ENCODE peak calls at places on chromosomes 13 and 19, in seven cellular contexts. Z is tibial nerve, H is HFF-Myc, J is mucosa of descending colon, Q is psoas muscle, V is BJ, M is ascending aorta. W is an unnamed sample.

GRCh38 chr19:1825909-1826556 is 14.0 kb upstream of the ATP8B3 start:
- DNase-seq in Z (peak; percentile 79), V (no peak), M (peak; percentile 83), H (no peak), J (peak; percentile 82), Q (peak; percentile 75), W (no peak)

GRCh38 chr19:57812201-57812600 is 2.5 kb downstream of the ZNF552 start:
- DNase-seq in H (no peak), V (no peak), Q (no peak), Z (no peak), M (no peak), J (no peak), W (no peak)

GRCh38 chr19:36125557-36125956 is 10.3 kb downstream of the TBCB start:
- DNase-seq in M (no peak), J (no peak), Z (no peak), V (no peak), Q (no peak), H (no peak), W (no peak)

GRCh38 chr19:48290923-48291700 is 21.2 kb downstream of the ZNF114 start:
- DNase-seq in M (peak; percentile 86), Q (peak; percentile 87), V (no peak), H (no peak), J (peak; percentile 80), Z (peak; percentile 69), W (peak; percentile 40)

GRCh38 chr13:111280666-111281577 is 39.5 kb upstream of the TEX29 start:
- DNase-seq in Z (no peak), Q (no peak), H (no peak), M (peak; percentile 63), V (peak; percentile 26), J (no peak), W (no peak)

GRCh38 chr19:48900477-48901452 is 653 bp downstream of the NUCB1 start:
- DNase-seq in Z (no peak), Q (no peak), M (no peak), J (no peak), H (no peak), V (no peak), W (no peak)

GRCh38 chr13:34161829-34162544 is 344.0 kb downstream of the RFC3 start:
- DNase-seq in H (peak; percentile 40), M (no peak), V (peak; percentile 82), Z (no peak), Q (no peak), J (no peak), W (no peak)

GRCh38 chr19:5572556-5573286 is 5.0 kb upstream of the TINCR start:
- DNase-seq in H (no peak), M (no peak), V (no peak), Z (no peak), J (peak; percentile 68), Q (no peak), W (no peak)

GRCh38 chr19:41323430-41324125 is 13.6 kb downstream of the CCDC97 start:
- DNase-seq in Z (peak; percentile 68), V (peak; percentile 91), Q (peak; percentile 81), H (peak; percentile 88), J (peak; percentile 62), M (peak; percentile 91), W (peak; percentile 61)

GRCh38 chr19:42038675-42039074 is 31.3 kb downstream of the GRIK5 start:
- DNase-seq in H (no peak), J (no peak), M (no peak), Q (no peak), V (no peak), Z (no peak), W (no peak)

GRCh38 chr19:3163230-3163886 is 15.2 kb upstream of the S1PR4 start:
- DNase-seq in Z (peak; percentile 32), M (no peak), V (no peak), H (no peak), J (peak; percentile 73), Q (no peak), W (peak; percentile 68)

GRCh38 chr13:22103628-22104027 is 432.8 kb downstream of the FGF9 start:
- DNase-seq in V (no peak), J (no peak), M (no peak), Q (no peak), Z (no peak), H (no peak), W (no peak)

GRCh38 chr19:20964798-20965197 is 41.7 kb downstream of the ZNF85 start:
- DNase-seq in Q (no peak), J (no peak), H (no peak), Z (no peak), M (no peak), V (no peak), W (no peak)

GRCh38 chr13:26646603-26647002 is 89.1 kb downstream of the WASF3 start:
- DNase-seq in H (no peak), Q (no peak), V (no peak), M (no peak), J (no peak), Z (no peak), W (no peak)

GRCh38 chr19:14031719-14032480 is at the start of gene IL27RA:
- DNase-seq in Z (peak; percentile 42), M (peak; percentile 72), H (no peak), J (peak; percentile 78), Q (peak; percentile 56), V (no peak), W (peak; percentile 69)

GRCh38 chr19:1864480-1865171 is 1.2 kb upstream of the KLF16 start:
- DNase-seq in Z (no peak), M (peak; percentile 85), H (no peak), J (peak; percentile 85), Q (peak; percentile 79), V (no peak), W (peak; percentile 78)

GRCh38 chr13:28558126-28558525 is 63.2 kb upstream of the FLT1 start:
- DNase-seq in V (peak; percentile 96), M (no peak), H (peak; percentile 89), J (no peak), Q (no peak), Z (no peak), W (no peak)

GRCh38 chr13:58051807-58052375 is 420.3 kb downstream of the PCDH17 start:
- DNase-seq in J (no peak), Q (no peak), Z (no peak), H (no peak), M (no peak), V (no peak), W (no peak)

GRCh38 chr13:39565036-39565949 is 37.7 kb downstream of the LHFPL6 start:
- DNase-seq in V (peak; percentile 91), Q (peak; percentile 16), M (peak; percentile 65), H (peak; percentile 51), Z (no peak), J (no peak), W (no peak)

GRCh38 chr13:44930907-44931676 is 58.2 kb downstream of the NUFIP1 start:
- DNase-seq in H (no peak), Q (no peak), V (no peak), M (no peak), Z (no peak), J (no peak), W (no peak)

GRCh38 chr19:4896372-4896771 is 6.3 kb downstream of the ARRDC5 start:
- DNase-seq in V (no peak), M (no peak), Z (no peak), H (no peak), Q (peak; percentile 60), J (no peak), W (no peak)

GRCh38 chr19:23241433-23241832 is 8.8 kb downstream of the ZNF724 start:
- DNase-seq in H (no peak), Q (no peak), J (no peak), Z (no peak), V (no peak), M (no peak), W (no peak)

GRCh38 chr13:99967884-99968520 is 3.6 kb downstream of the ZIC5 start:
- DNase-seq in Z (no peak), H (no peak), V (no peak), J (no peak), M (peak; percentile 43), Q (no peak), W (no peak)

GRCh38 chr19:50233308-50233910 is 30.0 kb downstream of the MYH14 start:
- DNase-seq in M (no peak), H (no peak), V (no peak), Z (no peak), J (no peak), Q (no peak), W (no peak)

GRCh38 chr13:75946746-75947397 is 310.7 kb downstream of the LMO7 start:
- DNase-seq in V (no peak), Q (no peak), H (no peak), M (no peak), Z (no peak), J (no peak), W (no peak)

GRCh38 chr13:37510441-37510840 is 88.1 kb downstream of the POSTN start:
- DNase-seq in H (no peak), J (no peak), Z (no peak), Q (no peak), V (no peak), M (no peak), W (no peak)

GRCh38 chr19:55443824-55444719 is 972 bp upstream of the SHISA7 start:
- DNase-seq in V (no peak), Q (no peak), J (no peak), Z (no peak), M (no peak), H (no peak), W (no peak)

GRCh38 chr13:50466554-50466953 is 376.9 kb downstream of the DLEU7 start:
- DNase-seq in J (no peak), M (no peak), Z (no peak), Q (no peak), V (no peak), H (no peak), W (no peak)

GRCh38 chr13:37109080-37109678 is 3.7 kb upstream of the CSNK1A1L start:
- DNase-seq in Q (no peak), M (no peak), J (no peak), H (peak; percentile 30), Z (peak; percentile 58), V (no peak), W (no peak)

GRCh38 chr13:101092985-101093384 is 323.3 kb downstream of the NALCN start:
- DNase-seq in M (no peak), V (no peak), Z (no peak), J (no peak), H (no peak), Q (no peak), W (no peak)

GRCh38 chr13:72643339-72643989 is 84.0 kb downstream of the MZT1 start:
- DNase-seq in J (peak; percentile 50), H (peak; percentile 12), Z (peak; percentile 68), Q (peak; percentile 17), V (no peak), M (no peak), W (peak; percentile 6)
- TF ChIP-seq CTCF in J (peak; percentile 38), H (peak; percentile 83), Z (no peak), Q (peak; percentile 31), V (peak; percentile 81), M (peak; percentile 40), W (peak; percentile 63)

GRCh38 chr19:12984683-12985048 is 10.6 kb upstream of the NFIX start:
- DNase-seq in Z (no peak), Q (peak; percentile 31), J (no peak), H (no peak), M (no peak), V (no peak), W (no peak)
- H3K4me3 ChIP-seq in Z (no peak overlapping the region), Q (peak overlapping the region; percentile 18), J (no peak overlapping the region), H (no peak overlapping the region), M (no peak overlapping the region), V (no peak overlapping the region), W (no peak overlapping the region)

GRCh38 chr19:28862238-28862637 is 350.7 kb downstream of the UQCRFS1 start:
- DNase-seq in V (no peak), H (no peak), J (no peak), Z (no peak), Q (no peak), M (no peak), W (no peak)
- TF ChIP-seq CTCF in V (no peak), H (no peak), J (no peak), Z (no peak), Q (no peak), M (no peak), W (no peak)

GRCh38 chr19:38565686-38566105 is 52.1 kb downstream of the MAP4K1 start:
- DNase-seq in H (no peak), Q (no peak), M (no peak), V (no peak), J (no peak), Z (no peak), W (no peak)
- H3K4me3 ChIP-seq in H (no peak overlapping the region), Q (no peak overlapping the region), M (peak overlapping the region; percentile 26), V (no peak overlapping the region), J (no peak overlapping the region), Z (peak overlapping the region; percentile 40), W (no peak overlapping the region)

W was measured in HL-60.